ENCODE peak calls at places on chromosomes 3 and 15, in six cellular contexts. N, X, J, K, T and G are unnamed samples. For H3K4me1, the result is how much of the 10 kb centered on the place peaks cover.

GRCh38 chr15:60803059-60803458 is 324.1 kb upstream of the ICE2 start:
- DNase-seq in K (no peak), T (no peak), J (no peak), X (no peak), N (no peak), G (no peak)

GRCh38 chr15:100571592-100572167 is 30.3 kb downstream of the LINS1 start:
- DNase-seq in T (no peak), N (no peak), J (no peak), X (no peak), K (no peak), G (no peak)

GRCh38 chr3:192607798-192608197 is 119.5 kb downstream of the FGF12 start:
- DNase-seq in T (no peak), N (no peak), J (no peak), K (no peak), X (no peak), G (no peak)

GRCh38 chr3:15433531-15433930 is 6.1 kb downstream of the EAF1 start:
- DNase-seq in X (no peak), K (no peak), T (no peak), N (no peak), J (no peak), G (no peak)

GRCh38 chr3:52881834-52882233 is 15.5 kb downstream of the STIMATE start:
- DNase-seq in X (no peak), J (peak), K (no peak), T (no peak), N (no peak), G (no peak)

GRCh38 chr15:68508485-68509189 is 70.2 kb upstream of the CORO2B start:
- DNase-seq in X (no peak), K (peak), J (peak), T (no peak), N (no peak), G (no peak)

GRCh38 chr3:38640661-38641441 is 8.6 kb downstream of the SCN5A start:
- DNase-seq in X (no peak), J (no peak), K (no peak), T (no peak), N (peak), G (no peak)

GRCh38 chr15:101540480-101541239 is 51.2 kb upstream of the PCSK6 start:
- DNase-seq in J (peak), X (no peak), K (no peak), T (no peak), N (no peak), G (peak)

GRCh38 chr3:35758358-35758757 is 119.0 kb downstream of the ARPP21 start:
- DNase-seq in X (no peak), J (no peak), K (no peak), T (no peak), N (no peak), G (no peak)

GRCh38 chr3:134624537-134625287 is 26.1 kb downstream of the KY start:
- DNase-seq in X (no peak), T (no peak), N (peak), K (no peak), J (peak), G (no peak)

GRCh38 chr3:32132121-32132520 is 25.7 kb downstream of the GPD1L start:
- DNase-seq in T (no peak), K (no peak), J (no peak), X (no peak), N (no peak), G (no peak)

GRCh38 chr3:193673845-193674244 is 80.8 kb downstream of the OPA1 start:
- DNase-seq in J (no peak), N (no peak), T (no peak), X (no peak), K (no peak), G (no peak)

GRCh38 chr3:40623567-40623966 is 98.8 kb downstream of the ZNF621 start:
- DNase-seq in X (no peak), T (no peak), K (no peak), N (peak), J (peak), G (no peak)

GRCh38 chr3:141505166-141505565 is 18.3 kb downstream of the RASA2 start:
- DNase-seq in T (no peak), N (no peak), J (no peak), X (no peak), K (no peak), G (no peak)

GRCh38 chr15:64842986-64843561 is 1.4 kb downstream of the PLEKHO2 start:
- DNase-seq in X (no peak), N (peak), T (peak), K (peak), J (no peak), G (peak)

GRCh38 chr15:88688394-88688933 is 49.6 kb downstream of the ISG20 start:
- DNase-seq in T (no peak), K (no peak), X (no peak), J (peak), N (no peak), G (no peak)

GRCh38 chr3:151197981-151198767 is 4.8 kb downstream of the GPR171 start:
- DNase-seq in K (no peak), N (no peak), J (no peak), X (no peak), T (no peak), G (no peak)

GRCh38 chr3:140363801-140364200 is 314.1 kb upstream of the TRIM42 start:
- DNase-seq in T (no peak), J (peak), K (peak), X (no peak), N (no peak), G (no peak)

DNA sequence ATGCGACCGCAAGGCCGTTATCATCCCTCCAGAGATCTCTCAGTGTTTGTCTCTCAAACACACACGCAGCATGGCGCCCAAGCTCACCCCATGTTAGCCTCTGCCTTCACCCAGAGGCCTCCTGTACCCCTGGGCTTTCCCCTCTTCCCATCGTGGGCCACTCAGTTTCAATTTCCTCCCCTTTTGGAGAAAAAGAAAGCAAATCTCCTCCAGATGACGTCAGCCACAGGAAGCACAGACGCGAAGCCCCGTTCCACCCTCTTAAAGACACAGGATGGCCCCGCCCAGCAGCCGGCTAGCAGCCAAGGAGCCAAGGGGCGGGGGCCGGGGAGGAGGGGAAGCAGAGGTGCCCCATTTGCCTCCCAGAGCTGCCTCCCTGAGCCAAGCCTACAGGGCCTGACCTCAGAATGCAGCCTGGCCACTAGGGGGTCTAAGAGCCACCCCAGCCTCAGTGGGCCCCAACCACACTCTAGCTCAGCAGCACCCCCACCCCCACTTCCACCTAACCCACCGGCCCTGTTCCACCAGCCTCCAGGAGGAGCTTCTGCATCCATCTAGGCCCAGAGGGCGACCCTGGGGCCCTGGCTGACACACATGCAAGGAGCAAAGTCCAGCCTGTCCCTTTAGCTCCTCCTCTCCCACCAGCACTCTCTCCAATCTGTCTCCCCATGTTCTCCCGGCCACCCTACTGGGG is 26.5 kb downstream of the ATRIP start:
- DNase-seq in N (peak), K (peak), J (no peak), T (peak), X (peak), G (peak)
- H3K4me1 ChIP-seq in N (under half), K (under half), J (half or more), T (under half), X (under half), G (under half)

GRCh38 chr3:49277357-49277723 is 308 bp upstream of the C3orf62 start:
- DNase-seq in N (no peak), T (no peak), X (no peak), J (no peak), K (peak), G (no peak)
- H3K4me3 ChIP-seq in N (peak), T (peak), X (peak), J (peak), K (peak), G (peak)

GRCh38 chr15:56369234-56369633 is 4.0 kb downstream of the TEX9 start:
- DNase-seq in X (no peak), N (no peak), T (no peak), K (no peak), J (no peak), G (no peak)

GRCh38 chr15:56367156-56367555 is 1.9 kb downstream of the TEX9 start:
- DNase-seq in X (no peak), J (no peak), N (no peak), K (no peak), T (no peak), G (no peak)

GRCh38 chr15:56361978-56362377 is 3.2 kb upstream of the TEX9 start:
- DNase-seq in N (no peak), K (no peak), J (no peak), X (no peak), T (no peak), G (no peak)

GRCh38 chr15:56366211-56366610 is 985 bp downstream of the TEX9 start:
- DNase-seq in J (no peak), K (no peak), T (no peak), X (no peak), N (no peak), G (no peak)

GRCh38 chr15:56365075-56365711 is at the start of gene TEX9:
- DNase-seq in N (peak), X (peak), K (peak), T (peak), J (no peak), G (peak)
- TF ChIP-seq POLR2A in N (peak), X (peak), K (no peak), T (no peak), J (no peak), G (peak)

GRCh38 chr15:77494073-77494472 is 73.4 kb downstream of the HMG20A start:
- DNase-seq in T (no peak), J (no peak), K (no peak), N (no peak), X (no peak), G (no peak)
- H3K4me1 ChIP-seq in T (under half), J (half or more), K (under half), N (under half), X (under half), G (under half)

GRCh38 chr15:33313491-33313890 is 2.7 kb downstream of the RYR3 start:
- DNase-seq in N (no peak), X (no peak), J (no peak), T (no peak), K (no peak), G (no peak)

GRCh38 chr15:33311312-33311971 is 675 bp downstream of the RYR3 start:
- DNase-seq in K (peak), T (no peak), N (no peak), J (no peak), X (no peak), G (no peak)

GRCh38 chr15:33314115-33314514 is 3.3 kb downstream of the RYR3 start:
- DNase-seq in K (no peak), J (no peak), N (no peak), X (no peak), T (no peak), G (no peak)

GRCh38 chr15:33309602-33310276 is 1.0 kb upstream of the RYR3 start:
- DNase-seq in T (no peak), K (peak), X (no peak), J (no peak), N (no peak), G (peak)

GRCh38 chr15:33310481-33311311 is at the start of gene RYR3:
- DNase-seq in J (no peak), X (no peak), K (peak), N (no peak), T (no peak), G (no peak)
- H3K4me3 ChIP-seq in J (peak), X (peak), K (peak), N (no peak), T (peak), G (peak)